ENCODE peak calls at places on chromosomes 11 and 22, in nine cellular contexts. O is left colon; S is T-helper 22 cell; M is COR-L47; T is HFFc6; Q is M059J; X is stimulated activated CD8-positive, alpha-beta memory T cell treated with anti-CD3 and anti-CD28 coated beads, Interleukin-7, amount 100 ng/mL, for 24 hours; F is iris pigment epithelial cell; L is activated T-cell treated with anti-CD3 and anti-CD28 coated beads, Interleukin-2, amount 50 U/mL, for 48 hours. V is an unnamed sample.

GRCh38 chr11:114085965-114086364 is 26.5 kb downstream of the ZBTB16 start:
- DNase-seq in T (no peak), F (no peak), X (no peak), M (peak; percentile 76), S (no peak), O (peak; percentile 51), L (no peak), Q (no peak), V (no peak)

GRCh38 chr22:20456064-20456721 is 18.6 kb upstream of the SCARF2 start:
- DNase-seq in Q (peak; percentile 50), X (peak; percentile 37), F (peak; percentile 87), S (peak; percentile 49), M (peak; percentile 84), T (peak; percentile 70), L (peak; percentile 77), O (peak; percentile 53), V (peak; percentile 58)

GRCh38 chr11:133821776-133822175 is 23.5 kb downstream of the SPATA19 start:
- DNase-seq in M (peak; percentile 43), O (no peak), T (no peak), X (no peak), F (peak; percentile 33), L (peak; percentile 51), S (no peak), Q (peak; percentile 14), V (peak; percentile 48)

GRCh38 chr11:60301178-60301577 is 20.7 kb downstream of the MS4A4A start:
- DNase-seq in T (no peak), F (no peak), L (no peak), X (no peak), O (no peak), S (no peak), Q (no peak), M (no peak), V (no peak)

GRCh38 chr22:43289551-43289963 is 53.6 kb downstream of the SCUBE1 start:
- DNase-seq in F (peak; percentile 17), Q (no peak), M (no peak), O (no peak), S (no peak), X (no peak), L (no peak), T (no peak), V (no peak)

GRCh38 chr22:44143596-44143995 is 37.1 kb upstream of the PARVG start:
- DNase-seq in O (no peak), F (no peak), X (no peak), M (no peak), Q (no peak), L (no peak), S (no peak), T (no peak), V (no peak)

GRCh38 chr11:47186937-47187681 is 875 bp upstream of the PACSIN3 start:
- DNase-seq in S (no peak), X (peak; percentile 26), O (peak; percentile 66), M (no peak), T (no peak), F (peak; percentile 55), L (peak; percentile 46), Q (peak; percentile 53), V (no peak)

GRCh38 chr11:8794677-8795103 is 112.1 kb downstream of the RPL27A start:
- DNase-seq in X (no peak), M (no peak), S (no peak), O (peak; percentile 74), T (no peak), F (no peak), L (no peak), Q (no peak), V (no peak)

GRCh38 chr11:100791873-100792272 is 104.8 kb downstream of the ARHGAP42 start:
- DNase-seq in S (no peak), M (no peak), O (no peak), X (no peak), Q (peak; percentile 78), L (no peak), F (peak; percentile 31), T (no peak), V (no peak)

GRCh38 chr11:11706022-11706421 is 84.2 kb upstream of the GALNT18 start:
- DNase-seq in M (no peak), F (no peak), X (no peak), Q (peak; percentile 54), O (no peak), S (no peak), L (no peak), T (no peak), V (no peak)

GRCh38 chr11:19725379-19726079 is 12.9 kb downstream of the NAV2 start:
- DNase-seq in F (no peak), S (no peak), X (no peak), O (no peak), Q (no peak), L (no peak), M (no peak), T (no peak), V (no peak)

GRCh38 chr22:28139993-28140392 is 220.9 kb upstream of the PITPNB start:
- DNase-seq in X (no peak), M (no peak), Q (peak; percentile 85), T (peak; percentile 85), O (no peak), F (peak; percentile 95), S (no peak), L (no peak), V (no peak)

V was measured in hypothalamus.